ENCODE peak calls at places on chromosomes 13 and 19, in eight cellular contexts. O is HCT116, Z is H1, X is HepG2, S is prostate gland, M is GM12891, P is breast epithelium, R is GM12878. U is an unnamed sample.

GRCh38 chr13:26025196-26025595 is 26.6 kb downstream of the SHISA2 start:
- DNase-seq in O (no peak), Z (peak; percentile 46), X (no peak), S (no peak), M (no peak), P (no peak), R (no peak), U (no peak)

GRCh38 chr13:60617863-60618733 is 221.1 kb downstream of the TDRD3 start:
- DNase-seq in O (no peak), Z (peak; percentile 54), X (peak; percentile 32), S (no peak), M (no peak), P (no peak), R (no peak), U (no peak)

GRCh38 chr19:43634877-43635560 is 4.6 kb downstream of the CADM4 start:
- DNase-seq in O (no peak), Z (peak; percentile 68), X (peak; percentile 69), S (no peak), M (no peak), P (no peak), R (no peak), U (no peak)

GRCh38 chr13:48600374-48601364 is 53.1 kb upstream of the CYSLTR2 start:
- DNase-seq in O (no peak), Z (no peak), X (peak; percentile 32), S (no peak), M (no peak), P (no peak), R (no peak), U (no peak)

GRCh38 chr19:11355160-11356073 is at the start of gene PLPPR2:
- DNase-seq in O (peak; percentile 82), Z (peak; percentile 99), X (peak; percentile 68), S (peak; percentile 87), M (peak; percentile 66), P (peak; percentile 88), R (peak; percentile 25), U (peak; percentile 89)

GRCh38 chr13:65911546-65912193 is 1318.5 kb downstream of the PCDH9 start:
- DNase-seq in O (no peak), Z (no peak), X (no peak), S (no peak), M (no peak), P (no peak), R (no peak), U (no peak)

GRCh38 chr13:59843040-59843439 is 320.7 kb downstream of the DIAPH3 start:
- DNase-seq in O (no peak), Z (no peak), X (peak; percentile 59), S (no peak), M (no peak), P (no peak), R (no peak), U (no peak)

GRCh38 chr19:16218851-16219250 is 21.1 kb downstream of the AP1M1 start:
- DNase-seq in O (no peak), Z (no peak), X (no peak), S (no peak), M (no peak), P (no peak), R (no peak), U (no peak)

GRCh38 chr19:4337906-4338440 is 654 bp downstream of the STAP2 start:
- DNase-seq in O (no peak), Z (no peak), X (peak; percentile 76), S (no peak), M (no peak), P (no peak), R (no peak), U (no peak)

GRCh38 chr13:29937379-29937778 is 87.0 kb upstream of the UBL3 start:
- DNase-seq in O (no peak), Z (no peak), X (no peak), S (no peak), M (no peak), P (no peak), R (no peak), U (no peak)

GRCh38 chr19:4589579-4590410 is 30.3 kb upstream of the SEMA6B start:
- DNase-seq in O (no peak), Z (peak; percentile 57), X (peak; percentile 65), S (no peak), M (no peak), P (no peak), R (no peak), U (no peak)

GRCh38 chr13:62033932-62034331 is 618.3 kb upstream of the PCDH20 start:
- DNase-seq in O (no peak), Z (no peak), X (no peak), S (no peak), M (no peak), P (no peak), R (no peak), U (no peak)

GRCh38 chr19:41224632-41225031 is 5.6 kb downstream of the AXL start:
- DNase-seq in O (no peak), Z (no peak), X (no peak), S (no peak), M (no peak), P (no peak), R (no peak), U (no peak)

GRCh38 chr19:41226874-41227390 is 7.9 kb downstream of the AXL start:
- DNase-seq in O (no peak), Z (no peak), X (no peak), S (no peak), M (no peak), P (no peak), R (no peak), U (no peak)

GRCh38 chr19:41226053-41226873 is 7.2 kb downstream of the AXL start:
- DNase-seq in O (peak; percentile 72), Z (peak; percentile 79), X (peak; percentile 68), S (peak; percentile 37), M (no peak), P (peak; percentile 63), R (no peak), U (no peak)

GRCh38 chr19:41223431-41224234 is 4.6 kb downstream of the AXL start:
- DNase-seq in O (peak; percentile 49), Z (peak; percentile 67), X (peak; percentile 57), S (no peak), M (no peak), P (no peak), R (no peak), U (no peak)

GRCh38 chr19:41225238-41226052 is 6.4 kb downstream of the AXL start:
- DNase-seq in O (peak; percentile 97), Z (no peak), X (peak; percentile 91), S (peak; percentile 36), M (no peak), P (no peak), R (no peak), U (no peak)
- TF ChIP-seq POLR2A in O (no peak), Z (no peak), X (no peak), S (no peak), M (no peak), P (no peak), R (no peak), U (no peak)

DNA sequence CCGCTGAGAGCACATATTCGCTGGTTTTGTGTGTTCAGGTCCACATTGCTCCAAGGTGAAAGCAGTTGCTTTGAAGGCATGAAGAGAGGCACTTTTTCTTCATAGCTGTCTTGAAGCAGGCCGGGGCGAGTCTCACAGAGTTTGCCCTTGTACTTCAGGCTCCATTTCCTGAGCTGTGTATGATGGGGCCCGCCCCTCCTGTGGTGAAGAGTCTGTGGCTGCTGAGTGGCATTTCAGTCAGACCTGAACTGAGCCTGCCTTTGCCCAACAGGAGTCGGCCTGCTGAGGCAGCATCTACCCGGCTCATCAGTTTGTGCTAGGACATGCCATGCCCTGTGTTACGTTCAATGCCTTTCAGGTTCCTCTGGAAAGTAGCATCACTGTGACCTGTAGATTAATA is 44.4 kb upstream of the C1QTNF9 start:
- DNase-seq in O (no peak), Z (no peak), X (no peak), S (no peak), M (no peak), P (no peak), R (no peak), U (no peak)
- TF ChIP-seq POLR2AphosphoS5 in O (no peak), Z (no peak), X (no peak), S (no peak), M (no peak), P (no peak), R (no peak), U (no peak)

DNA sequence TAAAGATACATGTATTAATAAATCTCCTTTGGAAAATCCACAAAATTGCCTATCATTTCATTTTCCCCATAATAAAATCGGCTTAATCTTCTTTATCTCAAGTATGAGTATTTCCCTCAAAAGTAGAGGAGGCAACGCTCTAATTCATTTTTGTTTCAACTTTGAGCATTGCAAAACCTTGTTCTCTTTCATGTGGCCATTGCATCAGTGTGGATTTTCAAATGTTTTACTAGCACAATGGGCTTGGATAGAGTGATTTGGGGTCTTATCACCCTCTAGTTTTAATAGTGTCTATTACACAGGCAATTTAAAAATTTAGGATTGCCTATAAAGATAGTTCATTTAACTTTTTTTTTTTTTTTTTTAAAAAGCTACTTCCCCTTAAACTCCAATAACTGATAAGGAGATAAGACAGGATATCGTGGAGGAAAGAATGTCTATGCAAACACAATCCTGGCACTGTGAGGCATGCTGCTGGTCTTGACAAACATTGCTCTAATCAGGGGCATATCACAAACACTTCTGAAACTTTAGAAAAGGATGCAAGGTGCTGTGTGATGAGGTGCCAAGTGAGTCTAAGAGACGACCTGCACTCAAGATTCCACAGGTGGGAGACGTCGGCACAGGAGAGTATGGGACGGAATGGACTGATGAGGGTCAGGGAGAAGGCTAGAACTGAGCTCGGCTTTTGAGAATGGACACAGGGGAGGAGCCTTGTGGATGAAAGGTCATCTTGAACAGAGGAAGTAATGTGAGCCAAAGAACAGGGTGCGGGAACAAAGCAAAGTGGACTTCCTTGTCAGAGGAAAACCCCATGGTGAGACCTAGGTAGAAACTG is 199.7 kb downstream of the IRS2 start:
- DNase-seq in O (no peak), Z (no peak), X (no peak), S (no peak), M (no peak), P (no peak), R (no peak), U (no peak)
- TF ChIP-seq POLR2A in O (no peak), Z (no peak), X (no peak), S (no peak), M (no peak), P (no peak), R (no peak), U (no peak)

GRCh38 chr19:14145381-14145780 is 9.0 kb upstream of the ASF1B start:
- DNase-seq in O (no peak), Z (no peak), X (no peak), S (no peak), M (no peak), P (no peak), R (no peak), U (no peak)

GRCh38 chr19:14149509-14149994 is 13.2 kb upstream of the ASF1B start:
- DNase-seq in O (no peak), Z (no peak), X (no peak), S (peak; percentile 83), M (peak; percentile 64), P (peak; percentile 67), R (no peak), U (peak; percentile 68)

GRCh38 chr19:14149011-14149410 is 12.6 kb upstream of the ASF1B start:
- DNase-seq in O (no peak), Z (no peak), X (no peak), S (no peak), M (peak; percentile 28), P (no peak), R (no peak), U (no peak)

GRCh38 chr19:14147797-14148605 is 11.6 kb upstream of the ASF1B start:
- DNase-seq in O (peak; percentile 36), Z (peak; percentile 73), X (peak; percentile 39), S (peak; percentile 48), M (peak; percentile 71), P (peak; percentile 68), R (no peak), U (peak; percentile 65)

GRCh38 chr19:14146789-14147216 is 10.4 kb upstream of the ASF1B start:
- DNase-seq in O (no peak), Z (no peak), X (no peak), S (no peak), M (no peak), P (no peak), R (no peak), U (no peak)
- TF ChIP-seq POLR2AphosphoS5 in O (no peak), Z (no peak), X (no peak), S (no peak), M (no peak), P (no peak), R (no peak), U (no peak)